ENCODE peak calls at places on chromosome 10, in five cellular contexts. U is IMR-90; S is HuH-7; O is stimulated activated CD4-positive, alpha-beta T cell treated with anti-CD3 and anti-CD28 coated beads, TNF-alpha, amount 100 ng/mL, for 24 hours; Y is left lung. W is an unnamed sample.

GRCh38 chr10:95513008-95513589 is 48.1 kb downstream of the SORBS1 start:
- DNase-seq in U (no peak), S (no peak), O (no peak), Y (no peak), W (no peak)

GRCh38 chr10:44878704-44879530 is 32.2 kb upstream of the TMEM72 start:
- DNase-seq in U (peak), S (peak), O (peak), Y (peak), W (peak)

GRCh38 chr10:3293536-3294431 is 121.2 kb upstream of the PITRM1 start:
- DNase-seq in U (peak), S (no peak), O (no peak), Y (no peak), W (no peak)

GRCh38 chr10:42149027-42149700 is 489.2 kb downstream of the ZNF33B start:
- DNase-seq in U (no peak), S (no peak), O (no peak), Y (no peak), W (no peak)

GRCh38 chr10:90859321-90859751 is 1.5 kb upstream of the HTR7 start:
- DNase-seq in U (peak), S (no peak), O (no peak), Y (no peak), W (no peak)

GRCh38 chr10:121317374-121317773 is 280.9 kb downstream of the FGFR2 start:
- DNase-seq in U (no peak), S (no peak), O (no peak), Y (no peak), W (no peak)

GRCh38 chr10:70681731-70682005 is 9.4 kb downstream of the ADAMTS14 start:
- DNase-seq in U (no peak), S (no peak), O (no peak), Y (no peak), W (no peak)

GRCh38 chr10:69968830-69969229 is 83.8 kb upstream of the MACROH2A2 start:
- DNase-seq in U (peak), S (peak), O (no peak), Y (no peak), W (no peak)

GRCh38 chr10:18786458-18786857 is 127.2 kb downstream of the ARL5B start:
- DNase-seq in U (no peak), S (no peak), O (no peak), Y (no peak), W (no peak)

GRCh38 chr10:132344386-132344785 is 12.4 kb downstream of the LRRC27 start:
- DNase-seq in U (no peak), S (no peak), O (no peak), Y (no peak), W (no peak)

GRCh38 chr10:12252882-12253546 is 57.0 kb downstream of the CDC123 start:
- DNase-seq in U (peak), S (peak), O (no peak), Y (no peak), W (peak)

GRCh38 chr10:128297709-128298457 is 171.7 kb upstream of the MKI67 start:
- DNase-seq in U (no peak), S (no peak), O (no peak), Y (no peak), W (no peak)

GRCh38 chr10:131832056-131832685 is 68.6 kb upstream of the PPP2R2D start:
- DNase-seq in U (no peak), S (no peak), O (no peak), Y (peak), W (no peak)

GRCh38 chr10:128059266-128059850 is 66.9 kb downstream of the MKI67 start:
- DNase-seq in U (no peak), S (no peak), O (no peak), Y (peak), W (no peak)

GRCh38 chr10:15378569-15378968 is 7.5 kb upstream of the FAM171A1 start:
- DNase-seq in U (no peak), S (no peak), O (no peak), Y (no peak), W (no peak)

GRCh38 chr10:73813333-73813732 is 1.9 kb upstream of the NDST2 start:
- DNase-seq in U (no peak), S (no peak), O (no peak), Y (no peak), W (no peak)

GRCh38 chr10:28991326-28991725 is 297.5 kb upstream of the LYZL1 start:
- DNase-seq in U (peak), S (no peak), O (no peak), Y (peak), W (no peak)

GRCh38 chr10:23198940-23199767 is 7.0 kb downstream of the PTF1A start:
- DNase-seq in U (no peak), S (no peak), O (no peak), Y (no peak), W (no peak)

GRCh38 chr10:6647811-6648526 is 67.9 kb upstream of the PRKCQ start:
- DNase-seq in U (no peak), S (peak), O (peak), Y (no peak), W (peak)

GRCh38 chr10:119346063-119346835 is 138.9 kb downstream of the GRK5 start:
- DNase-seq in U (no peak), S (no peak), O (no peak), Y (no peak), W (no peak)

GRCh38 chr10:124668517-124669051 is 75.6 kb downstream of the FAM53B start:
- DNase-seq in U (no peak), S (no peak), O (no peak), Y (no peak), W (peak)

W was measured in erythroblast.